ENCODE peak calls at places on chromosome 6, in five cellular contexts. C is colonic mucosa, G is dorsolateral prefrontal cortex, Q is mesendoderm, I is MM.1S. D is an unnamed sample.

GRCh38 chr6:170420264-170420663 is 113.7 kb downstream of the FAM120B start:
- DNase-seq in I (no peak), G (no peak), Q (no peak), C (no peak), D (no peak)

GRCh38 chr6:2353412-2354137 is 108.2 kb upstream of the GMDS start:
- DNase-seq in Q (peak; percentile 72), C (peak; percentile 83), G (peak; percentile 49), I (peak; percentile 43), D (peak; percentile 78)

GRCh38 chr6:74651948-74652347 is 553.9 kb downstream of the COL12A1 start:
- DNase-seq in Q (no peak), I (no peak), G (no peak), C (no peak), D (no peak)

GRCh38 chr6:126127662-126128061 is 141.3 kb downstream of the TRMT11 start:
- DNase-seq in C (no peak), I (no peak), G (no peak), Q (peak; percentile 25), D (no peak)

GRCh38 chr6:13431861-13432465 is 55.4 kb downstream of the GFOD1 start:
- DNase-seq in Q (peak; percentile 64), G (no peak), C (no peak), I (no peak), D (no peak)

GRCh38 chr6:25014806-25015560 is 79.2 kb upstream of the RIPOR2 start:
- DNase-seq in C (no peak), G (peak; percentile 43), Q (peak; percentile 71), I (no peak), D (no peak)

GRCh38 chr6:29465279-29465678 is 8.3 kb downstream of the OR2H1 start:
- DNase-seq in G (no peak), I (no peak), Q (no peak), C (no peak), D (no peak)

GRCh38 chr6:156029296-156029985 is 573.8 kb upstream of the NOX3 start:
- DNase-seq in I (no peak), Q (no peak), G (no peak), C (no peak), D (no peak)

GRCh38 chr6:117906905-117907599 is at the start of gene SLC35F1:
- DNase-seq in I (peak; percentile 70), Q (peak; percentile 88), G (peak; percentile 39), C (no peak), D (no peak)

GRCh38 chr6:90403489-90404381 is 107.1 kb upstream of the BACH2 start:
- DNase-seq in I (no peak), C (no peak), G (no peak), Q (peak; percentile 95), D (no peak)

GRCh38 chr6:143271024-143271423 is 179.5 kb downstream of the ADAT2 start:
- DNase-seq in C (peak; percentile 21), Q (no peak), I (no peak), G (no peak), D (no peak)

GRCh38 chr6:163207984-163208383 is 206.5 kb upstream of the QKI start:
- DNase-seq in G (no peak), C (no peak), Q (no peak), I (no peak), D (no peak)

GRCh38 chr6:4636141-4636880 is 139.9 kb upstream of the CDYL start:
- DNase-seq in G (no peak), I (no peak), Q (no peak), C (no peak), D (no peak)

GRCh38 chr6:170248111-170248805 is 42.6 kb downstream of the DLL1 start:
- DNase-seq in Q (no peak), C (no peak), I (no peak), G (no peak), D (no peak)

GRCh38 chr6:126170875-126171489 is 168.9 kb upstream of the CENPW start:
- DNase-seq in I (peak; percentile 46), Q (peak; percentile 62), C (peak; percentile 43), G (no peak), D (peak; percentile 17)

GRCh38 chr6:61887425-61887824 is 398.6 kb downstream of the KHDRBS2 start:
- DNase-seq in Q (peak; percentile 43), G (no peak), I (peak; percentile 52), C (no peak), D (no peak)

GRCh38 chr6:105814745-105815536 is 271.2 kb upstream of the PRDM1 start:
- DNase-seq in G (no peak), I (no peak), C (no peak), Q (peak; percentile 31), D (no peak)

GRCh38 chr6:85669735-85670194 is 27.1 kb upstream of the SYNCRIP start:
- DNase-seq in G (no peak), I (peak; percentile 77), C (no peak), Q (peak; percentile 63), D (no peak)

GRCh38 chr6:43724914-43725642 is 37.5 kb upstream of the MRPS18A start:
- DNase-seq in G (no peak), C (peak; percentile 92), Q (no peak), I (no peak), D (peak; percentile 93)

GRCh38 chr6:46510656-46511055 is 19.4 kb upstream of the RCAN2 start:
- DNase-seq in C (no peak), G (peak; percentile 32), I (no peak), Q (no peak), D (no peak)

GRCh38 chr6:88629838-88630462 is 333.5 kb downstream of the RNGTT start:
- DNase-seq in Q (peak; percentile 93), I (no peak), C (no peak), G (peak; percentile 34), D (no peak)

GRCh38 chr6:167560673-167561569 is 236.0 kb downstream of the TTLL2 start:
- DNase-seq in G (no peak), I (no peak), C (no peak), Q (no peak), D (no peak)

GRCh38 chr6:170096191-170096802 is 194.6 kb downstream of the DLL1 start:
- DNase-seq in C (no peak), Q (no peak), G (no peak), I (no peak), D (no peak)

GRCh38 chr6:30495993-30496392 is 6.7 kb downstream of the HLA-E start:
- DNase-seq in I (no peak), Q (no peak), G (no peak), C (no peak), D (no peak)

GRCh38 chr6:156379946-156380707 is 397.1 kb upstream of the ARID1B start:
- DNase-seq in Q (peak; percentile 35), C (no peak), G (no peak), I (no peak), D (no peak)

GRCh38 chr6:106113256-106113954 is 27.3 kb downstream of the PRDM1 start:
- DNase-seq in G (no peak), I (no peak), C (no peak), Q (no peak), D (no peak)

GRCh38 chr6:1055015-1055921 is 256.6 kb upstream of the FOXQ1 start:
- DNase-seq in G (no peak), C (no peak), Q (peak; percentile 11), I (no peak), D (no peak)

DNA sequence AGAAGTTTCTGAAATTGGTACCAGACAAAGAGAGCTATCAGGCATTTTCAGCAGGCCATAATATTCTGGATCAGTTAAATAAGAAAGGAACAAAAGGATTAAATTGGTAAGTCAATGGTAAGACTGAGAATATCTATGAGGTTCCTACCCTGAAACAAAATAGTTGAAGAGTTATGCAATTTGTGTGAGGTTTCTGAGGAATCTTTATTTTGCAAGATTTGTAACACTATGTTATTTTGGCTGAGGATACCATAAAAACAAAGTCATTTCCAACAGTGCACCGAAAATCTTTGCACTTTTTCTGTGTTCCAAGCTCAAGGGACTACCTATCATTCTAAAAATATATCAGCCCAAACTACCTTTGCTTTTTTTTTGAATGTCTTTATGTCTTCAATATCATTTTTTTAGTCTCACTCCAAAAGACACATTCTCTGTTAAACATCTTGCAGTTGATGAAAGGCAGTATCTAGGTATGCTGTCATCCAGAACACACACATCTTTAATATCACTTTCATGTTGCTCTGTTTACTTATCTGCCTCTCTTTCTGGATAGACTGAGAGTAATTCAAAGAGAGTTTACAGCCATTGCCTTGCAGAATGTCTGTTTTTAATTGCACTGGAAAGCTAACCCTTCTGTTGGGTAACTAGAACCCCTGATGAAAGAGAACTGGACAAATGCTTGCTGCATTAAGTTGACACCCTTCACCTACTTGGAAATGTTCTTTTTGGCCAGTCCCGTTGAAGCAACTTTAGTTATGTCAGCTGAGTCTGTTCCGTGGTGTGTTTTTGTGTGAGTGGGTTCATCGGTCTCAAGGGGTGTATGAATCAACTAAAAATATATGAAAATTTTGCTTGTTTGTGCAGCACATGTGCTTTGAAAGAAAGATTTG is 383.6 kb upstream of the CITED2 start:
- DNase-seq in I (no peak), C (no peak), G (no peak), Q (no peak), D (no peak)
- H3K4me3 ChIP-seq in I (no peak overlapping the region), C (no peak overlapping the region), G (no peak overlapping the region), Q (no peak overlapping the region), D (no peak overlapping the region)

GRCh38 chr6:128161839-128162238 is 261.0 kb upstream of the THEMIS start:
- DNase-seq in G (no peak), Q (no peak), I (no peak), C (no peak), D (no peak)

GRCh38 chr6:128161263-128161662 is 260.4 kb upstream of the THEMIS start:
- DNase-seq in G (no peak), C (no peak), I (no peak), Q (no peak), D (no peak)

GRCh38 chr6:128158496-128158895 is 257.6 kb upstream of the THEMIS start:
- DNase-seq in Q (no peak), G (no peak), C (no peak), I (no peak), D (no peak)

GRCh38 chr6:128164254-128164653 is 263.4 kb upstream of the THEMIS start:
- DNase-seq in I (no peak), Q (no peak), G (no peak), C (no peak), D (no peak)

DNA sequence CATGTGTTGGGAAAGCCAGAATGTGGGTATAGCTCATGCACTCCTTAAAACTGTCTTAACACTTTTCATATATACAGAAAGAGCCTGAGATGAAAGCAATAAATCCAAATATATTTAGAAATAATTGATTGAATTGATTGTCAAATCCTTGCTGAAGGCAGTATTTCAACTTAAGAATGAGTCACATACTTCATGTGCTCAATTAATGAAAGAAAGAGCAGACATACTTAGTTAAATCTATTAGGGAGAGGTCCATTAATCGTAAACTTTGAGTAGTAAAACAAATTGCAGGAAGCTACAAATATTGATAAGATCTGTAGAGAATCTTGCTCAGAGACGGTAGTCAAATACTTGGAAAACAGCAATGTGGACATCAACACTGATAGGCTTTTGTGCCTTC is 261.6 kb upstream of the THEMIS start:
- DNase-seq in Q (no peak), C (no peak), I (no peak), G (no peak), D (no peak)
- H3K4me3 ChIP-seq in Q (no peak overlapping the region), C (no peak overlapping the region), I (no peak overlapping the region), G (no peak overlapping the region), D (no peak overlapping the region)

GRCh38 chr6:116447496-116448011 is 13.6 kb upstream of the CALHM6 start:
- DNase-seq in I (peak; percentile 22), G (no peak), C (no peak), Q (no peak), D (no peak)
- H3K4me3 ChIP-seq in I (no peak overlapping the region), G (no peak overlapping the region), C (no peak overlapping the region), Q (no peak overlapping the region), D (no peak overlapping the region)

GRCh38 chr6:159981591-159982245 is 12.8 kb downstream of the IGF2R start:
- DNase-seq in Q (no peak), G (no peak), I (peak; percentile 79), C (no peak), D (peak; percentile 55)
- H3K4me3 ChIP-seq in Q (no peak overlapping the region), G (no peak overlapping the region), I (peak overlapping the region; percentile 57), C (no peak overlapping the region), D (no peak overlapping the region)